ENCODE peak calls at places on chromosome 6, in five cellular contexts. Q is glomerular endothelial cell; P is fibroblast of the aortic adventitia; M is stimulated activated CD4-positive, alpha-beta T cell treated with anti-CD3 and anti-CD28 coated beads, Interleukin-2, amount 100 ng/mL, for 24 hours; W is activated CD4-positive, alpha-beta T cell treated with anti-CD3 and anti-CD28 coated beads, Interleukin-2, amount 50 U/mL, for 48 hours. A is an unnamed sample.

GRCh38 chr6:1453024-1453423 is 63.6 kb downstream of the FOXF2 start:
- DNase-seq in Q (no peak), P (no peak), M (no peak), W (no peak), A (no peak)

GRCh38 chr6:38241200-38241599 is 398.5 kb downstream of the BTBD9 start:
- DNase-seq in Q (no peak), P (no peak), M (no peak), W (no peak), A (no peak)

GRCh38 chr6:143698759-143699750 is 21.3 kb downstream of the PHACTR2 start:
- DNase-seq in Q (no peak), P (no peak), M (no peak), W (no peak), A (no peak)

GRCh38 chr6:13139119-13139518 is 189.2 kb downstream of the TBC1D7 start:
- DNase-seq in Q (no peak), P (no peak), M (no peak), W (no peak), A (no peak)

GRCh38 chr6:20866940-20867630 is 332.8 kb downstream of the CDKAL1 start:
- DNase-seq in Q (no peak), P (peak), M (no peak), W (no peak), A (peak)

GRCh38 chr6:136526196-136526930 is 23.9 kb downstream of the MAP7 start:
- DNase-seq in Q (no peak), P (peak), M (peak), W (peak), A (peak)

GRCh38 chr6:18613511-18613910 is 226.4 kb downstream of the RNF144B start:
- DNase-seq in Q (no peak), P (no peak), M (no peak), W (no peak), A (no peak)

GRCh38 chr6:14851286-14851685 is 394.6 kb upstream of the JARID2 start:
- DNase-seq in Q (no peak), P (no peak), M (no peak), W (no peak), A (no peak)

GRCh38 chr6:124441430-124441829 is 520.8 kb upstream of the RNF217 start:
- DNase-seq in Q (no peak), P (no peak), M (no peak), W (no peak), A (no peak)

A was measured in astrocyte of the hippocampus.